ENCODE peak calls at places on chromosome 19, in ten cellular contexts. B, W, O, T, P, G, Q, Z, H and F are unnamed samples.

GRCh38 chr19:57642396-57643046 is 9.6 kb downstream of the ZNF211 start:
- DNase-seq in B (no peak), O (no peak), Q (no peak), H (no peak), T (no peak), G (no peak), W (no peak), P (no peak), Z (no peak), F (peak; percentile 62)

GRCh38 chr19:47486900-47487299 is 2.9 kb upstream of the KPTN start:
- DNase-seq in Z (no peak), B (no peak), G (no peak), Q (no peak), W (no peak), P (no peak), T (no peak), O (no peak), H (no peak), F (no peak)

GRCh38 chr19:50817941-50818858 is 5.4 kb downstream of the KLK1 start:
- DNase-seq in Q (no peak), G (no peak), H (no peak), W (peak; percentile 48), P (no peak), O (no peak), T (peak; percentile 29), B (peak; percentile 88), Z (peak; percentile 28), F (peak; percentile 81)

GRCh38 chr19:49812452-49812996 is 568 bp downstream of the FUZ start:
- DNase-seq in H (no peak), B (no peak), O (no peak), P (no peak), T (no peak), Z (no peak), Q (no peak), W (no peak), G (no peak), F (peak; percentile 23)

GRCh38 chr19:11418518-11419506 is at the start of gene RGL3:
- DNase-seq in Q (no peak), P (no peak), O (no peak), H (no peak), W (peak; percentile 77), G (peak; percentile 77), Z (peak; percentile 73), T (no peak), B (peak; percentile 82), F (peak; percentile 44)

GRCh38 chr19:3554254-3555083 is 2.9 kb downstream of the MFSD12 start:
- DNase-seq in W (no peak), H (no peak), Z (no peak), B (peak; percentile 77), G (no peak), P (no peak), T (no peak), Q (no peak), O (no peak), F (no peak)

GRCh38 chr19:43624933-43625332 is 5.5 kb upstream of the ZNF428 start:
- DNase-seq in Q (peak; percentile 58), Z (peak; percentile 66), P (peak; percentile 28), T (no peak), O (peak; percentile 8), H (no peak), B (peak; percentile 92), G (peak; percentile 66), W (peak; percentile 70), F (peak; percentile 60)

GRCh38 chr19:31144069-31144468 is 205.2 kb downstream of the TSHZ3 start:
- DNase-seq in T (no peak), Z (no peak), O (no peak), W (no peak), P (no peak), H (no peak), G (no peak), B (no peak), Q (no peak), F (no peak)

GRCh38 chr19:45717983-45718650 is 12.6 kb downstream of the FBXO46 start:
- DNase-seq in G (no peak), H (no peak), T (no peak), B (peak; percentile 83), P (no peak), Q (no peak), O (no peak), W (no peak), Z (no peak), F (peak; percentile 72)

GRCh38 chr19:4474504-4475136 is 2.5 kb downstream of the HDGFL2 start:
- DNase-seq in T (peak; percentile 75), O (peak; percentile 68), W (no peak), Z (no peak), B (no peak), P (no peak), Q (no peak), G (no peak), H (no peak), F (no peak)

GRCh38 chr19:3699071-3699740 is 1.1 kb downstream of the PIP5K1C start:
- DNase-seq in Q (no peak), G (no peak), Z (peak; percentile 47), T (peak; percentile 18), B (peak; percentile 81), H (peak; percentile 46), W (no peak), O (peak; percentile 34), P (peak; percentile 52), F (peak; percentile 65)

GRCh38 chr19:21569497-21569870 is 64.1 kb downstream of the ZNF429 start:
- DNase-seq in Z (peak; percentile 79), B (no peak), O (no peak), H (no peak), Q (peak; percentile 63), W (no peak), P (no peak), G (peak; percentile 70), T (no peak), F (peak; percentile 83)
- H3K4me3 ChIP-seq in Z (peak overlapping the region; percentile 42), B (peak overlapping the region; percentile 36), O (peak overlapping the region; percentile 31), H (peak overlapping the region; percentile 40), Q (peak overlapping the region; percentile 61), W (peak overlapping the region; percentile 53), P (peak overlapping the region; percentile 52), G (peak overlapping the region; percentile 61), T (no peak overlapping the region), F (peak overlapping the region; percentile 10)

DNA sequence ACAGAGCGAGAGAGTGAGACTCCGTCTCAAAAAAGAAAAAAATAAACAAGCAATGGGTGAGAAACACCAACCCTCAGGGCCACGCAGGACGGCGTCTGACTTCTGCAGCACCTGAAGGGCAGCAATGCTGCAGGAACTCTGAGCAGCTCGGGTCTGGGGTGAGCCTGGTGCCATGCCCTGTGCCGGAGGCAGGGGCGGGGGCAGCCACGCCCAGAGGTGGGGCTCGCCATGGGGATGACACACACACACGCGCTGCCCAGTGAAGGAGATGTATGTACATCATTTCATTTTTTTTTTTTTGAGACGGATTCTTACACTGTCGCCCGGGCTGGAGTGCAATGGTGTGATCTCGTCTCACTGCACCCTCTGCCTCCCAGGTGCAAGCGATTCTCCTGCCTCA is 24.3 kb downstream of the GPX4 start:
- DNase-seq in Q (no peak), O (no peak), P (no peak), T (no peak), G (no peak), W (no peak), B (no peak), H (no peak), Z (no peak), F (no peak)
- H3K4me1 ChIP-seq in Q (peaks cover 9% of the 10 kb centered on the region), O (peaks cover 26% of the 10 kb centered on the region), P (peaks cover 34% of the 10 kb centered on the region), T (peaks cover 34% of the 10 kb centered on the region), G (no peaks in the 10 kb centered on the region), W (peaks cover 63% of the 10 kb centered on the region), B (peaks cover 91% of the 10 kb centered on the region), H (no peaks in the 10 kb centered on the region), Z (peaks cover 41% of the 10 kb centered on the region), F (peaks cover 24% of the 10 kb centered on the region)

GRCh38 chr19:531753-532571 is at the start of gene CDC34:
- DNase-seq in Q (no peak), B (no peak), H (no peak), P (no peak), T (peak; percentile 21), O (no peak), G (no peak), W (no peak), Z (no peak), F (no peak)
- TF ChIP-seq POLR2A in Q (no peak), B (no peak), H (peak; percentile 87), P (no peak), T (peak; percentile 28), O (peak; percentile 62), G (peak; percentile 91), W (no peak), Z (no peak), F (peak; percentile 94)

GRCh38 chr19:17577698-17578097 is 22.2 kb downstream of the COLGALT1 start:
- DNase-seq in H (no peak), W (no peak), P (no peak), O (no peak), B (no peak), Q (no peak), Z (no peak), G (no peak), T (no peak), F (no peak)

GRCh38 chr19:17580470-17581000 is 25.1 kb downstream of the COLGALT1 start:
- DNase-seq in B (no peak), Z (no peak), O (no peak), P (no peak), H (no peak), T (no peak), W (no peak), Q (no peak), G (no peak), F (no peak)

GRCh38 chr19:17579523-17580244 is 24.2 kb downstream of the COLGALT1 start:
- DNase-seq in G (no peak), T (peak; percentile 39), Z (peak; percentile 49), P (peak; percentile 57), Q (no peak), H (peak; percentile 68), W (no peak), O (peak; percentile 26), B (peak; percentile 85), F (peak; percentile 55)

GRCh38 chr19:17575871-17576757 is 20.7 kb downstream of the COLGALT1 start:
- DNase-seq in P (no peak), H (no peak), G (no peak), Z (no peak), B (no peak), T (no peak), Q (no peak), O (no peak), W (no peak), F (no peak)

DNA sequence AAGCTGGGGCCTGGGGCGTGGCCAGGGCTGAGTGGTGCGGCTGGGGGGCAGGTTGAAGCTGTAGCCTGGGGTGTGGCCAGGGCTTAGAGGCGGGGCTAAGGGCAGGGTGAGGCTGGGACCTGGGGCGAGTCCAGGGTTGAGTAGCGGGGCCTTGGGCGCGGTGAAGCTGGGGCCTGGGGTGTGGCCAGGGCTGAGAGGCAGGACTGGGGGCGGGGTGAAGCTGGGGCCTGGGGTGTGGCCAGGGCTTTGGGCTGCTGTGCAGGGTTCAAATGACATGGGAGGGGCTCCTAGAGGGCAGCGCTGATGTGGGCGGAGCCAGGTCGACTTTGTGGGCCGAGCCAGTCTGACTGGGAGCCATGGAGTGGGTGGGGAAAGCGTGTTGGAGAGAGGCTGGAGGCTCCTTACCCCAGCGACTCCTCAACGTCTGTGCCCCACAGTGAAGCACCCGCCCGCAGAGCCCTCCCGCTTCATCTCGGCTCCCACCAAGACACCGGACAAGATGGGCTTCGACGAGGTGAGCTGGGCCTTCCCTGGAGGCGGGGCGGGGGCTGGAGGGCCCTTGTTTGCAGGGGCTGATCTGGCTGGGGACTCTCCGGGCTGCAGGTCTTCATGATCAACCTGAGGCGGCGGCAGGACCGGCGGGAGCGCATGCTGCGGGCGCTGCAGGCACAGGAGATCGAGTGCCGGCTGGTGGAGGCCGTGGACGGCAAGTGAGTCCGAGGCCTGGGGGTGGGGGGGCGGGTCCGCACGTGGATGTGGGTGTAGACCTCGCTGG is 21.5 kb downstream of the COLGALT1 start:
- DNase-seq in T (no peak), H (peak; percentile 31), G (no peak), O (no peak), P (peak; percentile 64), Z (peak; percentile 69), B (no peak), Q (no peak), W (no peak), F (no peak)
- H3K4me3 ChIP-seq in T (no peak overlapping the region), H (no peak overlapping the region), G (no peak overlapping the region), O (no peak overlapping the region), P (no peak overlapping the region), Z (no peak overlapping the region), B (no peak overlapping the region), Q (no peak overlapping the region), W (no peak overlapping the region), F (no peak overlapping the region)